ENCODE peak calls at places on chromosomes 12 and 14, in ten cellular contexts. One of them, this sample, is unnamed.

GRCh38 chr12:12901158-12901791 is 9.9 kb downstream of the GPRC5A start:
- DNase-seq in spleen: no peak
- DNase-seq in transverse colon: peak; percentile 61
- DNase-seq in upper lobe of left lung: peak; percentile 58
- DNase-seq in GM12891: no peak
- DNase-seq in stomach: no peak
- DNase-seq in HepG2: peak; percentile 37
- DNase-seq in suprapubic skin: no peak
- DNase-seq in sigmoid colon: peak; percentile 85
- DNase-seq in HCT116: no peak
- DNase-seq in this sample: no peak

GRCh38 chr12:15581006-15581405 is 208.2 kb downstream of the EPS8 start:
- DNase-seq in spleen: no peak
- DNase-seq in transverse colon: no peak
- DNase-seq in upper lobe of left lung: no peak
- DNase-seq in GM12891: no peak
- DNase-seq in stomach: no peak
- DNase-seq in HepG2: no peak
- DNase-seq in suprapubic skin: no peak
- DNase-seq in sigmoid colon: no peak
- DNase-seq in HCT116: no peak
- DNase-seq in this sample: no peak

GRCh38 chr12:66269757-66270383 is 32.4 kb upstream of the HELB start:
- DNase-seq in spleen: no peak
- DNase-seq in transverse colon: no peak
- DNase-seq in upper lobe of left lung: no peak
- DNase-seq in GM12891: no peak
- DNase-seq in stomach: no peak
- DNase-seq in HepG2: peak; percentile 40
- DNase-seq in suprapubic skin: no peak
- DNase-seq in sigmoid colon: no peak
- DNase-seq in HCT116: peak; percentile 45
- DNase-seq in this sample: no peak

GRCh38 chr14:71487941-71488340 is 444.3 kb upstream of the RGS6 start:
- DNase-seq in spleen: no peak
- DNase-seq in transverse colon: no peak
- DNase-seq in upper lobe of left lung: no peak
- DNase-seq in GM12891: no peak
- DNase-seq in stomach: no peak
- DNase-seq in HepG2: no peak
- DNase-seq in suprapubic skin: no peak
- DNase-seq in sigmoid colon: no peak
- DNase-seq in HCT116: no peak
- DNase-seq in this sample: no peak

GRCh38 chr14:21860172-21860571 is 186.6 kb upstream of the OR4E1 start:
- DNase-seq in spleen: no peak
- DNase-seq in transverse colon: no peak
- DNase-seq in upper lobe of left lung: no peak
- DNase-seq in GM12891: no peak
- DNase-seq in stomach: no peak
- DNase-seq in HepG2: peak; percentile 30
- DNase-seq in suprapubic skin: no peak
- DNase-seq in sigmoid colon: no peak
- DNase-seq in HCT116: peak; percentile 22
- DNase-seq in this sample: no peak

GRCh38 chr14:81429028-81429427 is 28.9 kb upstream of the STON2 start:
- DNase-seq in spleen: no peak
- DNase-seq in transverse colon: no peak
- DNase-seq in upper lobe of left lung: no peak
- DNase-seq in GM12891: no peak
- DNase-seq in stomach: no peak
- DNase-seq in HepG2: no peak
- DNase-seq in suprapubic skin: no peak
- DNase-seq in sigmoid colon: no peak
- DNase-seq in HCT116: no peak
- DNase-seq in this sample: no peak

GRCh38 chr12:52321433-52321832 is 235 bp upstream of the KRT83 start:
- DNase-seq in spleen: peak; percentile 42
- DNase-seq in transverse colon: no peak
- DNase-seq in upper lobe of left lung: no peak
- DNase-seq in GM12891: no peak
- DNase-seq in stomach: no peak
- DNase-seq in HepG2: no peak
- DNase-seq in suprapubic skin: no peak
- DNase-seq in sigmoid colon: no peak
- DNase-seq in HCT116: no peak
- DNase-seq in this sample: no peak

GRCh38 chr12:26620907-26621306 is 212.1 kb downstream of the ITPR2 start:
- DNase-seq in spleen: no peak
- DNase-seq in transverse colon: no peak
- DNase-seq in upper lobe of left lung: no peak
- DNase-seq in GM12891: no peak
- DNase-seq in stomach: no peak
- DNase-seq in HepG2: no peak
- DNase-seq in suprapubic skin: no peak
- DNase-seq in sigmoid colon: no peak
- DNase-seq in HCT116: no peak
- DNase-seq in this sample: no peak

GRCh38 chr12:27651201-27651600 is 45.0 kb upstream of the REP15 start:
- DNase-seq in spleen: no peak
- DNase-seq in transverse colon: no peak
- DNase-seq in upper lobe of left lung: no peak
- DNase-seq in GM12891: no peak
- DNase-seq in stomach: no peak
- DNase-seq in HepG2: no peak
- DNase-seq in suprapubic skin: no peak
- DNase-seq in sigmoid colon: no peak
- DNase-seq in HCT116: no peak
- DNase-seq in this sample: no peak

GRCh38 chr12:45273717-45274271 is 57.9 kb downstream of the ANO6 start:
- DNase-seq in spleen: no peak
- DNase-seq in transverse colon: no peak
- DNase-seq in upper lobe of left lung: peak; percentile 28
- DNase-seq in GM12891: no peak
- DNase-seq in stomach: no peak
- DNase-seq in HepG2: peak; percentile 45
- DNase-seq in suprapubic skin: no peak
- DNase-seq in sigmoid colon: no peak
- DNase-seq in HCT116: peak; percentile 90
- DNase-seq in this sample: no peak

GRCh38 chr12:70795608-70796007 is 124.9 kb downstream of the PTPRR start:
- DNase-seq in spleen: no peak
- DNase-seq in transverse colon: no peak
- DNase-seq in upper lobe of left lung: no peak
- DNase-seq in GM12891: no peak
- DNase-seq in stomach: no peak
- DNase-seq in HepG2: no peak
- DNase-seq in suprapubic skin: no peak
- DNase-seq in sigmoid colon: no peak
- DNase-seq in HCT116: no peak
- DNase-seq in this sample: no peak

GRCh38 chr14:35789651-35790050 is 19.4 kb downstream of the RALGAPA1 start:
- DNase-seq in spleen: no peak
- DNase-seq in transverse colon: no peak
- DNase-seq in upper lobe of left lung: no peak
- DNase-seq in GM12891: no peak
- DNase-seq in stomach: no peak
- DNase-seq in HepG2: no peak
- DNase-seq in suprapubic skin: no peak
- DNase-seq in sigmoid colon: no peak
- DNase-seq in HCT116: no peak
- DNase-seq in this sample: no peak

GRCh38 chr14:60648169-60648933 is 926 bp downstream of the SIX1 start:
- DNase-seq in spleen: no peak
- DNase-seq in transverse colon: no peak
- DNase-seq in upper lobe of left lung: no peak
- DNase-seq in GM12891: no peak
- DNase-seq in stomach: no peak
- DNase-seq in HepG2: no peak
- DNase-seq in suprapubic skin: no peak
- DNase-seq in sigmoid colon: no peak
- DNase-seq in HCT116: no peak
- DNase-seq in this sample: no peak

GRCh38 chr12:32107376-32108267 is 975 bp downstream of the BICD1 start:
- DNase-seq in spleen: no peak
- DNase-seq in transverse colon: peak; percentile 13
- DNase-seq in upper lobe of left lung: no peak
- DNase-seq in GM12891: no peak
- DNase-seq in stomach: no peak
- DNase-seq in HepG2: peak; percentile 11
- DNase-seq in suprapubic skin: no peak
- DNase-seq in sigmoid colon: no peak
- DNase-seq in HCT116: peak; percentile 16
- DNase-seq in this sample: peak; percentile 24

DNA sequence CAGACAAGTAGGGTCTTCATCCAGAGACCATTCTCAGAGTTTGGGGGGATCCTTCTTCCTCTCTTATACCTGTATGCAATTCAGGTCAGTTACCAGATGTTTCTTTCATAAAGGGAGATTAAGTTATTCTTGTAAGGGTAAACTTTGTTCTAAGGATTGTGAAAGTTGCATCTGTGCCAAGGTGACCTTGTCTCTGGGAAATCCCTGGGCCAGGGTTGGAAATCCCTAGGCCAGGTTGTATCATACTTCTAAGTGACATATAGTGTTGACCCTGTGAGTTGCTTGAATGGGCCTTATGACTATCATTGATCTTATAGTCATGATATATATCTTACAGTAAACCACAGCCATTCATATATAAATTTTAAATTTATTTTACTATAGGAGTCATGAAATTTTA is 436.9 kb downstream of the RMST start:
- DNase-seq in spleen: no peak
- DNase-seq in transverse colon: no peak
- DNase-seq in upper lobe of left lung: no peak
- DNase-seq in GM12891: no peak
- DNase-seq in stomach: no peak
- DNase-seq in HepG2: no peak
- DNase-seq in suprapubic skin: no peak
- DNase-seq in sigmoid colon: no peak
- DNase-seq in HCT116: no peak
- DNase-seq in this sample: no peak
- TF ChIP-seq POLR2AphosphoS5 in spleen: no peak
- TF ChIP-seq POLR2AphosphoS5 in transverse colon: no peak
- TF ChIP-seq POLR2AphosphoS5 in upper lobe of left lung: no peak
- TF ChIP-seq POLR2AphosphoS5 in GM12891: no peak
- TF ChIP-seq POLR2AphosphoS5 in stomach: no peak
- TF ChIP-seq POLR2AphosphoS5 in HepG2: no peak
- TF ChIP-seq POLR2AphosphoS5 in suprapubic skin: no peak
- TF ChIP-seq POLR2AphosphoS5 in sigmoid colon: no peak
- TF ChIP-seq POLR2AphosphoS5 in HCT116: no peak
- TF ChIP-seq POLR2AphosphoS5 in this sample: no peak

GRCh38 chr12:6532051-6532926 is 2.0 kb upstream of the GAPDH start:
- DNase-seq in spleen: peak; percentile 87
- DNase-seq in transverse colon: peak; percentile 71
- DNase-seq in upper lobe of left lung: peak; percentile 84
- DNase-seq in GM12891: peak; percentile 61
- DNase-seq in stomach: peak; percentile 55
- DNase-seq in HepG2: peak; percentile 78
- DNase-seq in suprapubic skin: no peak
- DNase-seq in sigmoid colon: peak; percentile 90
- DNase-seq in HCT116: peak; percentile 85
- DNase-seq in this sample: no peak
- TF ChIP-seq POLR2A in spleen: no peak
- TF ChIP-seq POLR2A in transverse colon: peak; percentile 17
- TF ChIP-seq POLR2A in upper lobe of left lung: no peak
- TF ChIP-seq POLR2A in GM12891: peak; percentile 33
- TF ChIP-seq POLR2A in stomach: no peak
- TF ChIP-seq POLR2A in HepG2: peak; percentile 56
- TF ChIP-seq POLR2A in suprapubic skin: no peak
- TF ChIP-seq POLR2A in sigmoid colon: no peak
- TF ChIP-seq POLR2A in HCT116: no peak
- TF ChIP-seq POLR2A in this sample: no peak

DNA sequence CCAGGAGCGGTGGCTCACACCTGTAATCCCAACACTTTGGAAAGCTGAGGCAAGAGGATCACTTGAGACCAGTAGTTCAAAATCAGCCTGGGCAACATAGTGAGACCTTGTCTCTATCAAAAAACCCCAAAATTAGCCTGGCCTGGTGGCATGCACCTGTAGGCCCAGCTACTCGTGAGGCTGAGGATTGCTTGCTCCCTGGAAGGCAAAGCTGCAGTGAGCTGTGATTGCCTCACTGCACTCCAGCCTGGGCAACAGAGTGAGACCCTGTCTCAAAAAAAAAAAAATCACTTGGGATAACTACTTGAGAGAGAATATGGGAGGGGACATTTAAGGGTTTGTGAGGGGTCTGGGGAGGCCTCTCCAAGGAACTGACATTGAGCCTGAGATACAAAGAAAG is 109.0 kb downstream of the GPATCH2L start:
- DNase-seq in spleen: no peak
- DNase-seq in transverse colon: no peak
- DNase-seq in upper lobe of left lung: no peak
- DNase-seq in GM12891: no peak
- DNase-seq in stomach: no peak
- DNase-seq in HepG2: no peak
- DNase-seq in suprapubic skin: no peak
- DNase-seq in sigmoid colon: no peak
- DNase-seq in HCT116: no peak
- DNase-seq in this sample: no peak
- TF ChIP-seq POLR2AphosphoS5 in spleen: no peak
- TF ChIP-seq POLR2AphosphoS5 in transverse colon: no peak
- TF ChIP-seq POLR2AphosphoS5 in upper lobe of left lung: no peak
- TF ChIP-seq POLR2AphosphoS5 in GM12891: no peak
- TF ChIP-seq POLR2AphosphoS5 in stomach: no peak
- TF ChIP-seq POLR2AphosphoS5 in HepG2: no peak
- TF ChIP-seq POLR2AphosphoS5 in suprapubic skin: no peak
- TF ChIP-seq POLR2AphosphoS5 in sigmoid colon: no peak
- TF ChIP-seq POLR2AphosphoS5 in HCT116: no peak
- TF ChIP-seq POLR2AphosphoS5 in this sample: no peak

GRCh38 chr12:62919827-62920226 is 15.1 kb downstream of the PPM1H start:
- DNase-seq in spleen: no peak
- DNase-seq in transverse colon: no peak
- DNase-seq in upper lobe of left lung: no peak
- DNase-seq in GM12891: no peak
- DNase-seq in stomach: peak; percentile 35
- DNase-seq in HepG2: no peak
- DNase-seq in suprapubic skin: no peak
- DNase-seq in sigmoid colon: no peak
- DNase-seq in HCT116: no peak
- DNase-seq in this sample: no peak

GRCh38 chr12:62917939-62918338 is 17.0 kb downstream of the PPM1H start:
- DNase-seq in spleen: no peak
- DNase-seq in transverse colon: no peak
- DNase-seq in upper lobe of left lung: no peak
- DNase-seq in GM12891: no peak
- DNase-seq in stomach: no peak
- DNase-seq in HepG2: no peak
- DNase-seq in suprapubic skin: no peak
- DNase-seq in sigmoid colon: no peak
- DNase-seq in HCT116: no peak
- DNase-seq in this sample: no peak

GRCh38 chr12:62925680-62926079 is 9.3 kb downstream of the PPM1H start:
- DNase-seq in spleen: no peak
- DNase-seq in transverse colon: no peak
- DNase-seq in upper lobe of left lung: no peak
- DNase-seq in GM12891: no peak
- DNase-seq in stomach: no peak
- DNase-seq in HepG2: no peak
- DNase-seq in suprapubic skin: no peak
- DNase-seq in sigmoid colon: no peak
- DNase-seq in HCT116: no peak
- DNase-seq in this sample: no peak

GRCh38 chr12:62924084-62924483 is 10.9 kb downstream of the PPM1H start:
- DNase-seq in spleen: no peak
- DNase-seq in transverse colon: no peak
- DNase-seq in upper lobe of left lung: no peak
- DNase-seq in GM12891: no peak
- DNase-seq in stomach: no peak
- DNase-seq in HepG2: no peak
- DNase-seq in suprapubic skin: no peak
- DNase-seq in sigmoid colon: no peak
- DNase-seq in HCT116: no peak
- DNase-seq in this sample: no peak

GRCh38 chr12:62922539-62922938 is 12.4 kb downstream of the PPM1H start:
- DNase-seq in spleen: no peak
- DNase-seq in transverse colon: no peak
- DNase-seq in upper lobe of left lung: no peak
- DNase-seq in GM12891: no peak
- DNase-seq in stomach: no peak
- DNase-seq in HepG2: no peak
- DNase-seq in suprapubic skin: no peak
- DNase-seq in sigmoid colon: no peak
- DNase-seq in HCT116: no peak
- DNase-seq in this sample: no peak
- TF ChIP-seq POLR2A in spleen: no peak
- TF ChIP-seq POLR2A in transverse colon: no peak
- TF ChIP-seq POLR2A in upper lobe of left lung: no peak
- TF ChIP-seq POLR2A in GM12891: no peak
- TF ChIP-seq POLR2A in stomach: no peak
- TF ChIP-seq POLR2A in HepG2: no peak
- TF ChIP-seq POLR2A in suprapubic skin: no peak
- TF ChIP-seq POLR2A in sigmoid colon: no peak
- TF ChIP-seq POLR2A in HCT116: no peak
- TF ChIP-seq POLR2A in this sample: no peak